ENCODE peak calls at places on chromosomes 2 and 18, in nine cellular contexts. H is H9, S is neural progenitor cell, T is neuronal stem cell, L is IMR-90, R is adipocyte, N is fibroblast of lung, W is GM23248, K is K562. A is an unnamed sample.

GRCh38 chr18:12803069-12803936 is 80.7 kb downstream of the PTPN2 start:
- DNase-seq in S (no peak), K (no peak), H (no peak), L (no peak), W (no peak), T (no peak), R (no peak), N (no peak), A (no peak)

GRCh38 chr2:66134113-66134730 is 300.7 kb upstream of the MEIS1 start:
- DNase-seq in H (no peak), L (no peak), R (no peak), N (no peak), S (peak), K (no peak), W (no peak), T (no peak), A (no peak)

GRCh38 chr2:88211005-88211808 is 41.1 kb downstream of the THNSL2 start:
- DNase-seq in R (no peak), N (no peak), W (no peak), S (no peak), T (no peak), H (peak), K (no peak), L (no peak), A (no peak)

GRCh38 chr2:106159867-106160785 is 34.0 kb downstream of the UXS1 start:
- DNase-seq in L (no peak), S (no peak), W (no peak), T (no peak), H (no peak), N (no peak), K (no peak), R (no peak), A (no peak)

GRCh38 chr2:168336786-168337388 is 89.5 kb upstream of the STK39 start:
- DNase-seq in S (peak), H (peak), L (no peak), T (no peak), W (no peak), R (no peak), K (peak), N (no peak), A (peak)

GRCh38 chr2:2703127-2703526 is 372.1 kb upstream of the MYT1L start:
- DNase-seq in S (no peak), R (no peak), L (no peak), N (no peak), H (no peak), T (no peak), W (no peak), K (no peak), A (no peak)

GRCh38 chr18:79507076-79507545 is 111.4 kb downstream of the NFATC1 start:
- DNase-seq in S (no peak), H (no peak), L (no peak), W (peak), K (peak), R (no peak), T (no peak), N (peak), A (peak)

GRCh38 chr18:47265197-47265596 is 13.7 kb upstream of the SKOR2 start:
- DNase-seq in R (no peak), H (no peak), S (no peak), W (peak), L (peak), T (no peak), N (no peak), K (no peak), A (no peak)

GRCh38 chr2:180017764-180018163 is 10.7 kb upstream of the CWC22 start:
- DNase-seq in N (peak), S (no peak), R (peak), L (peak), T (no peak), W (peak), H (no peak), K (no peak), A (no peak)

GRCh38 chr18:74901347-74902169 is 303.9 kb downstream of the ZNF407 start:
- DNase-seq in R (no peak), K (peak), S (no peak), T (no peak), H (no peak), L (peak), W (no peak), N (no peak), A (no peak)

GRCh38 chr18:23763343-23763742 is 74.1 kb downstream of the LAMA3 start:
- DNase-seq in R (no peak), L (no peak), K (no peak), T (no peak), N (no peak), W (no peak), H (no peak), S (no peak), A (no peak)

GRCh38 chr2:212961255-212961654 is 190.2 kb downstream of the IKZF2 start:
- DNase-seq in K (peak), T (no peak), N (no peak), S (no peak), H (no peak), L (no peak), W (no peak), R (no peak), A (no peak)

GRCh38 chr2:136255648-136256461 is 137.9 kb upstream of the CXCR4 start:
- DNase-seq in T (no peak), W (no peak), N (no peak), S (no peak), K (no peak), L (no peak), R (no peak), H (no peak), A (no peak)

GRCh38 chr18:39675916-39676315 is 2110.3 kb upstream of the CELF4 start:
- DNase-seq in H (no peak), S (no peak), L (no peak), N (no peak), K (no peak), T (no peak), R (no peak), W (no peak), A (no peak)

GRCh38 chr2:223797811-223798721 is 39.3 kb downstream of the AP1S3 start:
- DNase-seq in K (peak), H (no peak), R (peak), T (peak), W (peak), L (peak), S (peak), N (peak), A (no peak)

GRCh38 chr2:240624950-240625621 is at the start of gene GPR35:
- DNase-seq in L (peak), N (peak), H (peak), T (no peak), K (peak), R (peak), S (no peak), W (peak), A (peak)

GRCh38 chr18:45324489-45325111 is 290.7 kb upstream of the SLC14A2 start:
- DNase-seq in N (peak), T (peak), K (no peak), W (peak), H (peak), S (peak), L (peak), R (peak), A (peak)

GRCh38 chr2:216242365-216242764 is 129.9 kb downstream of the MARCHF4 start:
- DNase-seq in S (peak), T (no peak), K (no peak), L (no peak), W (no peak), N (no peak), H (no peak), R (no peak), A (no peak)

GRCh38 chr2:181461056-181461630 is 4.0 kb downstream of the ITGA4 start:
- DNase-seq in L (no peak), N (no peak), H (no peak), W (no peak), R (no peak), S (no peak), K (no peak), T (no peak), A (no peak)

GRCh38 chr18:55228191-55228590 is 268.9 kb upstream of the CCDC68 start:
- DNase-seq in H (no peak), L (peak), N (peak), K (no peak), R (peak), S (peak), T (peak), W (no peak), A (no peak)

GRCh38 chr2:27737676-27738348 is 33.7 kb upstream of the MRPL33 start:
- DNase-seq in L (peak), R (peak), K (no peak), N (peak), H (no peak), T (no peak), W (peak), S (no peak), A (no peak)

GRCh38 chr18:63451774-63452173 is 25.0 kb upstream of the SERPINB5 start:
- DNase-seq in N (peak), H (no peak), K (peak), L (no peak), W (peak), S (no peak), R (no peak), T (no peak), A (peak)

GRCh38 chr2:11127791-11128190 is 27.5 kb upstream of the SLC66A3 start:
- DNase-seq in K (no peak), W (no peak), S (no peak), H (no peak), L (no peak), N (no peak), R (no peak), T (no peak), A (no peak)

GRCh38 chr2:27856386-27856785 is 33.8 kb downstream of the RBKS start:
- DNase-seq in W (no peak), H (no peak), N (no peak), S (no peak), T (no peak), R (peak), K (no peak), L (no peak), A (no peak)

GRCh38 chr18:41870817-41871216 is 84.2 kb upstream of the PIK3C3 start:
- DNase-seq in W (peak), N (no peak), R (no peak), L (peak), T (no peak), K (no peak), S (no peak), H (no peak), A (no peak)

GRCh38 chr2:62452701-62453449 is 53.1 kb downstream of the TMEM17 start:
- DNase-seq in H (no peak), R (no peak), T (no peak), K (no peak), S (no peak), L (no peak), W (no peak), N (no peak), A (no peak)

GRCh38 chr2:53787255-53787910 is 539 bp downstream of the ERLEC1 start:
- DNase-seq in H (no peak), T (no peak), S (no peak), K (no peak), N (no peak), W (peak), R (peak), L (peak), A (no peak)

GRCh38 chr18:52903858-52904257 is 563.9 kb downstream of the DCC start:
- DNase-seq in N (peak), L (no peak), T (peak), H (peak), S (peak), R (peak), K (peak), W (peak), A (peak)

GRCh38 chr2:201696151-201696659 is 2.2 kb downstream of the MPP4 start:
- DNase-seq in S (no peak), R (peak), L (peak), T (no peak), N (peak), K (no peak), W (peak), H (no peak), A (no peak)

GRCh38 chr2:29159125-29159524 is 43.9 kb downstream of the CLIP4 start:
- DNase-seq in H (no peak), W (no peak), T (no peak), R (peak), S (no peak), N (no peak), K (no peak), L (no peak), A (no peak)

GRCh38 chr2:29155578-29155977 is 40.4 kb downstream of the CLIP4 start:
- DNase-seq in S (peak), T (no peak), N (no peak), W (no peak), K (no peak), L (peak), R (no peak), H (no peak), A (no peak)

GRCh38 chr2:29157131-29157530 is 41.9 kb downstream of the CLIP4 start:
- DNase-seq in W (no peak), R (no peak), K (no peak), T (no peak), H (no peak), S (peak), N (no peak), L (no peak), A (no peak)

GRCh38 chr2:29160184-29160583 is 45.0 kb downstream of the CLIP4 start:
- DNase-seq in H (no peak), T (no peak), S (no peak), W (no peak), R (no peak), L (no peak), K (no peak), N (no peak), A (no peak)

GRCh38 chr2:29154610-29155009 is 39.4 kb downstream of the CLIP4 start:
- DNase-seq in N (no peak), R (no peak), S (no peak), L (no peak), W (no peak), K (no peak), T (no peak), H (no peak), A (no peak)
- H3K9ac ChIP-seq in N (no peak), R (no peak), S (no peak), L (no peak), W (no peak), K (no peak), T (no peak), H (no peak), A (no peak)

GRCh38 chr2:63698825-63699548 is 110.2 kb downstream of the MDH1 start:
- DNase-seq in N (peak), H (peak), L (peak), K (peak), S (peak), T (peak), W (peak), R (peak), A (peak)

GRCh38 chr2:63695583-63695982 is 106.8 kb downstream of the MDH1 start:
- DNase-seq in L (no peak), R (no peak), T (no peak), S (no peak), N (no peak), H (no peak), W (no peak), K (no peak), A (no peak)

GRCh38 chr2:63699549-63699839 is 110.7 kb downstream of the MDH1 start:
- DNase-seq in R (no peak), L (peak), T (no peak), S (no peak), K (no peak), N (peak), H (no peak), W (peak), A (no peak)

GRCh38 chr2:63696496-63696895 is 107.7 kb downstream of the MDH1 start:
- DNase-seq in T (no peak), K (no peak), S (no peak), L (peak), N (no peak), W (peak), H (no peak), R (no peak), A (no peak)

DNA sequence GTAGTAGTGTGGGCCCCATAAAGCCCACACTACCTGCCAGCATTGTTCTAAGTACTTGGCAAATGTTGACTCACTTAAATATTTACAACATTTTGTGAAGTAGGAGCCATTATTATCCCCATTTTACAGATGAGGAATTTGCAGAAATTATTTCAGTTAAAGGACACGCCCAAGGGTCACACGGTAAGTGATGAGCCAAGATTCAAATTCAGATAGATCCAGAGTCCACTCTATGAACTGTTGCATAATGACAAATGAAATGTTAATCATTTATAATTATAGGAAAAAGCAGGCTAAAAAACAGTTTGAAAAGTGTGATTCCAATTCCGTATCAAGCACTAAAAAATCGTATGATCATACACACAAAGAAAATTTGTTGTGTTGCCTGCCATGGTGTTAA is 108.4 kb downstream of the MDH1 start:
- DNase-seq in K (no peak), T (no peak), S (no peak), L (no peak), N (no peak), W (no peak), H (no peak), R (no peak), A (no peak)
- H3K9ac ChIP-seq in K (no peak), T (no peak), S (no peak), L (no peak), N (no peak), W (no peak), H (no peak), R (no peak), A (no peak)

DNA sequence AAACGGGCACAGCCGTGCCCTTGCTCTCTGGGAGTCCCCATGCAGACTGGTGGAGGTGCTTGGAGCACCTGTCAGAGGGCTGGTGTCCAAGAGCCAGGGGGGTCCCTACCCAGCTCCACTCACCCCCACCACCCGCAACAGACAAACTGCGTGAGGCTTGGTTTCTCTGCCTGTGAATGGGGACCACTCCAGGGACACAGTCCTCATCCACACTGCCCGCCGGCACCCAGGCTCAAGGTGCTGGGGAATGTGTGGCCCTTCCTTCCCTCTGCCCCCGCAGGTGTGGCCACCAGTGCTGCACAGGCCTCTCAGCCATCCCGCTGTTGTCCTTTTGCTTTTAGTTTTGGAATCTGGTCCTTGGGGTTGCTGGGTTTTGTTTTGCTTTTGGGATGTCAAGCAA is 136.5 kb upstream of the ZNF236 start:
- DNase-seq in K (no peak), T (no peak), W (no peak), H (no peak), N (no peak), L (no peak), R (no peak), S (no peak), A (no peak)
- H3K9ac ChIP-seq in K (no peak), T (no peak), W (no peak), H (no peak), N (no peak), L (no peak), R (no peak), S (no peak), A (no peak)

GRCh38 chr2:159035790-159036411 is 67.5 kb downstream of the TANC1 start:
- DNase-seq in T (no peak), R (no peak), N (peak), L (peak), W (peak), S (peak), K (peak), H (peak), A (peak)
- H3K9ac ChIP-seq in T (no peak), R (no peak), N (no peak), L (no peak), W (no peak), S (no peak), K (no peak), H (no peak), A (no peak)

GRCh38 chr2:74001121-74001520 is 16.4 kb downstream of the TET3 start:
- DNase-seq in W (peak), K (no peak), N (no peak), T (no peak), S (no peak), R (no peak), L (peak), H (no peak), A (no peak)
- H3K9ac ChIP-seq in W (no peak), K (no peak), N (no peak), T (no peak), S (no peak), R (no peak), L (no peak), H (no peak), A (no peak)

DNA sequence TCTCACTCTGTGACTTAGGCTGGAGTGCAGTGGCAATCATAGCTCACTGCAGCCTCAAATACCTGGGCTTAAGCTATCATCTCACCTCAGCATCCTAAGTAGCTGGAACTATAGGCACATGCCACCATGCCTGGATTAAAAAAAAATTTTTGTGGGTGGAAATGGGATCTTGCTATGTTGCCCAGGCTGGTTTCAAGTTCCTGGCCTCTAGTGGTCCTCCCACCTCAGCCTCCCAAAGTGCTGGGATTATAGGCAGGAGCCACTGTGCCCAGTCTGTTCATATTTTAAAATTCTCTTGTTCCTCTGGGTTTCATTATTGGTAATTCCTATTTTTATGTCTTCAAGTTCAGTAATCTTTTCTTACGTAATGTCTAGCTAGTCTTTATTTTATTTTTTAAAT is 25.5 kb upstream of the RAB31 start:
- DNase-seq in N (no peak), R (no peak), H (no peak), T (no peak), L (no peak), S (no peak), W (no peak), K (no peak), A (no peak)
- H3K9ac ChIP-seq in N (no peak), R (no peak), H (no peak), T (no peak), L (no peak), S (no peak), W (no peak), K (no peak), A (no peak)